ENCODE peak calls at places on chromosome 6, in six cellular contexts. N is COR-L47, R is brain microvascular endothelial cell, J is C1 segment of cervical spinal cord, U is 8988T, Y is tibial artery. Q is an unnamed sample.

GRCh38 chr6:160430741-160431140 is 82.6 kb downstream of the SLC22A3 start:
- DNase-seq in N (no peak), R (no peak), J (no peak), U (no peak), Y (no peak), Q (no peak)

GRCh38 chr6:158081657-158081935 is 86.5 kb downstream of the SERAC1 start:
- DNase-seq in N (no peak), R (no peak), J (no peak), U (no peak), Y (no peak), Q (no peak)

GRCh38 chr6:156698239-156699016 is 78.8 kb upstream of the ARID1B start:
- DNase-seq in N (no peak), R (no peak), J (no peak), U (no peak), Y (no peak), Q (no peak)

GRCh38 chr6:90440586-90441338 is 144.1 kb upstream of the BACH2 start:
- DNase-seq in N (no peak), R (no peak), J (peak), U (no peak), Y (no peak), Q (peak)

GRCh38 chr6:125257351-125257750 is 44.4 kb downstream of the HDDC2 start:
- DNase-seq in N (no peak), R (peak), J (no peak), U (no peak), Y (no peak), Q (no peak)

GRCh38 chr6:45714795-45715507 is 300.7 kb downstream of the CLIC5 start:
- DNase-seq in N (peak), R (peak), J (peak), U (peak), Y (no peak), Q (peak)

GRCh38 chr6:39051399-39052122 is 3.0 kb downstream of the GLP1R start:
- DNase-seq in N (no peak), R (no peak), J (no peak), U (no peak), Y (peak), Q (no peak)

GRCh38 chr6:89734526-89734925 is 85.1 kb downstream of the MDN1 start:
- DNase-seq in N (no peak), R (peak), J (no peak), U (no peak), Y (no peak), Q (no peak)

GRCh38 chr6:105015482-105015881 is 58.6 kb downstream of the LIN28B start:
- DNase-seq in N (no peak), R (no peak), J (no peak), U (no peak), Y (no peak), Q (no peak)

GRCh38 chr6:100276311-100277057 is 188.2 kb downstream of the SIM1 start:
- DNase-seq in N (no peak), R (no peak), J (no peak), U (no peak), Y (no peak), Q (no peak)

GRCh38 chr6:168035661-168036616 is 38.5 kb downstream of the KIF25 start:
- DNase-seq in N (no peak), R (peak), J (no peak), U (no peak), Y (no peak), Q (no peak)

GRCh38 chr6:137896647-137897046 is 29.6 kb downstream of the TNFAIP3 start:
- DNase-seq in N (no peak), R (no peak), J (no peak), U (no peak), Y (no peak), Q (no peak)

GRCh38 chr6:56314683-56315523 is 67.5 kb upstream of the COL21A1 start:
- DNase-seq in N (peak), R (peak), J (no peak), U (no peak), Y (no peak), Q (no peak)

GRCh38 chr6:99219788-99220187 is 129.7 kb downstream of the FAXC start:
- DNase-seq in N (no peak), R (no peak), J (no peak), U (peak), Y (no peak), Q (no peak)

GRCh38 chr6:17600527-17601388 is 656 bp downstream of the FAM8A1 start:
- DNase-seq in N (peak), R (peak), J (peak), U (no peak), Y (peak), Q (peak)

GRCh38 chr6:53066059-53066406 is 829 bp downstream of the FBXO9 start:
- DNase-seq in N (peak), R (no peak), J (peak), U (peak), Y (peak), Q (peak)

GRCh38 chr6:90397929-90398674 is 101.5 kb upstream of the BACH2 start:
- DNase-seq in N (no peak), R (peak), J (no peak), U (no peak), Y (no peak), Q (no peak)

GRCh38 chr6:138527376-138528092 is 28.2 kb upstream of the NHSL1 start:
- DNase-seq in N (no peak), R (no peak), J (no peak), U (no peak), Y (no peak), Q (no peak)

GRCh38 chr6:16681260-16681873 is 79.9 kb downstream of the ATXN1 start:
- DNase-seq in N (no peak), R (peak), J (no peak), U (no peak), Y (no peak), Q (no peak)

GRCh38 chr6:122788208-122788607 is 850 bp upstream of the SMPDL3A start:
- DNase-seq in N (no peak), R (no peak), J (no peak), U (no peak), Y (no peak), Q (no peak)

GRCh38 chr6:45002390-45002789 is 325.7 kb upstream of the RUNX2 start:
- DNase-seq in N (no peak), R (no peak), J (no peak), U (no peak), Y (no peak), Q (no peak)

GRCh38 chr6:117480651-117481050 is 1.8 kb upstream of the DCBLD1 start:
- DNase-seq in N (no peak), R (no peak), J (no peak), U (no peak), Y (no peak), Q (no peak)

GRCh38 chr6:43847741-43848630 is 78.0 kb downstream of the VEGFA start:
- DNase-seq in N (no peak), R (no peak), J (no peak), U (no peak), Y (no peak), Q (no peak)

GRCh38 chr6:14585689-14586088 is 468.1 kb downstream of the CD83 start:
- DNase-seq in N (no peak), R (no peak), J (no peak), U (no peak), Y (no peak), Q (no peak)

GRCh38 chr6:40164345-40164755 is 230.1 kb upstream of the MOCS1 start:
- DNase-seq in N (no peak), R (no peak), J (no peak), U (no peak), Y (no peak), Q (no peak)

GRCh38 chr6:138432063-138432356 is 28.0 kb downstream of the HEBP2 start:
- DNase-seq in N (no peak), R (no peak), J (peak), U (no peak), Y (no peak), Q (no peak)

GRCh38 chr6:41288025-41288777 is 1.7 kb upstream of the TREM1 start:
- DNase-seq in N (peak), R (no peak), J (no peak), U (no peak), Y (no peak), Q (no peak)

GRCh38 chr6:29824144-29824543 is 3.5 kb upstream of the HLA-G start:
- DNase-seq in N (no peak), R (no peak), J (no peak), U (no peak), Y (no peak), Q (no peak)